ENCODE peak calls at places on chromosomes 5 and 9, in six cellular contexts. One of them, this sample, is unnamed.
A peak's percentile ranks its signal among the peaks of the same experiment; 100 is the strongest.

GRCh38 chr5:158119852-158120708 is 261.1 kb upstream of the CLINT1 start:
- DNase-seq in CD8-positive, alpha-beta memory T cell: no peak
- DNase-seq in adipocyte: peak; percentile 57
- DNase-seq in CD4-positive, CD25-positive, alpha-beta regulatory T cell: no peak
- DNase-seq in tibial nerve: no peak
- DNase-seq in esophagus muscularis mucosa: no peak
- DNase-seq in this sample: no peak

GRCh38 chr9:129173296-129174101 is 4.6 kb downstream of the IER5L start:
- DNase-seq in CD4-positive, CD25-positive, alpha-beta regulatory T cell: no peak
- DNase-seq in tibial nerve: no peak
- DNase-seq in esophagus muscularis mucosa: no peak
- DNase-seq in adipocyte: peak; percentile 16
- DNase-seq in CD8-positive, alpha-beta memory T cell: no peak
- DNase-seq in this sample: no peak

GRCh38 chr9:35490155-35490909 is 421 bp downstream of the RUSC2 start:
- DNase-seq in tibial nerve: no peak
- DNase-seq in esophagus muscularis mucosa: peak; percentile 92
- DNase-seq in CD8-positive, alpha-beta memory T cell: no peak
- DNase-seq in CD4-positive, CD25-positive, alpha-beta regulatory T cell: no peak
- DNase-seq in adipocyte: no peak
- DNase-seq in this sample: no peak

GRCh38 chr5:139371482-139372435 is 11.3 kb downstream of the SLC23A1 start:
- DNase-seq in adipocyte: no peak
- DNase-seq in tibial nerve: no peak
- DNase-seq in CD4-positive, CD25-positive, alpha-beta regulatory T cell: no peak
- DNase-seq in esophagus muscularis mucosa: no peak
- DNase-seq in CD8-positive, alpha-beta memory T cell: no peak
- DNase-seq in this sample: no peak

GRCh38 chr5:138975098-138975847 is 100.1 kb upstream of the LRRTM2 start:
- DNase-seq in CD8-positive, alpha-beta memory T cell: no peak
- DNase-seq in tibial nerve: peak; percentile 50
- DNase-seq in adipocyte: peak; percentile 6
- DNase-seq in esophagus muscularis mucosa: no peak
- DNase-seq in CD4-positive, CD25-positive, alpha-beta regulatory T cell: no peak
- DNase-seq in this sample: no peak

GRCh38 chr9:131276107-131276888 is at the start of gene FAM78A:
- DNase-seq in tibial nerve: no peak
- DNase-seq in esophagus muscularis mucosa: no peak
- DNase-seq in CD8-positive, alpha-beta memory T cell: peak; percentile 68
- DNase-seq in CD4-positive, CD25-positive, alpha-beta regulatory T cell: peak; percentile 74
- DNase-seq in adipocyte: no peak
- DNase-seq in this sample: no peak

GRCh38 chr9:132008184-132008781 is 71.4 kb downstream of the MED27 start:
- DNase-seq in CD4-positive, CD25-positive, alpha-beta regulatory T cell: no peak
- DNase-seq in adipocyte: peak; percentile 56
- DNase-seq in esophagus muscularis mucosa: no peak
- DNase-seq in tibial nerve: no peak
- DNase-seq in CD8-positive, alpha-beta memory T cell: no peak
- DNase-seq in this sample: no peak

GRCh38 chr9:136016882-136017812 is 56.0 kb upstream of the UBAC1 start:
- DNase-seq in tibial nerve: no peak
- DNase-seq in CD8-positive, alpha-beta memory T cell: no peak
- DNase-seq in esophagus muscularis mucosa: no peak
- DNase-seq in adipocyte: no peak
- DNase-seq in CD4-positive, CD25-positive, alpha-beta regulatory T cell: no peak
- DNase-seq in this sample: no peak

GRCh38 chr5:177489119-177489716 is 8.2 kb downstream of the PDLIM7 start:
- DNase-seq in CD8-positive, alpha-beta memory T cell: no peak
- DNase-seq in adipocyte: no peak
- DNase-seq in esophagus muscularis mucosa: no peak
- DNase-seq in tibial nerve: no peak
- DNase-seq in CD4-positive, CD25-positive, alpha-beta regulatory T cell: no peak
- DNase-seq in this sample: no peak

DNA sequence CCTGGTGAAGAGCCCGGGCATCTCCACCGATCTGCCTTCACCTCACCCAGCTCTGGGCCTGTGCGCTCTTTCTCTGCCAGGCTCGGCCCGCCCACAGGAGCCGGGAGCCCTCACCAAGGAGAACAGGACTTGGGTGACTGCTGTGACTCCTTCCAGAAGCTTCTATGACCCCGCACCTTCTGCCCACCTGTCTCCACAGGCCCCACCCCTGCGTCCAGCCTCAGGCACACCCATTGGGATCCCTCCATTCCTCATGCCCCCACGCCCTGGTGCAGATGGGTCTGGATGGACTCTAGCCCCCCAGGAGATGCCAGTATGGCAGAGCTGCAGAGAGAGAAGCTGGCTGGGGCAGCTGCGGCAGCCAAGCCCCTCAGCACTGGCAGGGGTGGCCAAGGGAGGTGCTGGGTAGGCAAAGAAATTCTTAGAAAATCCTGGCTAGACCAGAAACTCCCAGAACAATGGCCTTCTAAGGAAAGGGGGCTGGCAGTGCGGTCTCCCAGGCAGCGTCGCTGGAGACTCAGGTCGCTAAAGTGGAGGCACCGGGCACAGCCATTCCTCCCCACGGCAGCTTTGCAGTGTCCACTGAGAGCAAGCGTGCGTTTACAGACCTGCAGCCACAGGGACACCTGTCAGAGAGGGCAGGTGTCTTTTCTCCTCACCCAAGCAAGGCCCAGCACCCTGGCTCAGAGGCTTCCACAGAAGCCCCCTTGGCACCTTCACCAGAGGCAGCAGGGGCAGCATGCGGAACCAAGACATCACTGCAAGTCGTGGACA is 17.3 kb downstream of the LPCAT1 start:
- DNase-seq in adipocyte: no peak
- DNase-seq in CD4-positive, CD25-positive, alpha-beta regulatory T cell: no peak
- DNase-seq in esophagus muscularis mucosa: no peak
- DNase-seq in CD8-positive, alpha-beta memory T cell: peak; percentile 38
- DNase-seq in tibial nerve: no peak
- DNase-seq in this sample: no peak
- H3K4me3 ChIP-seq in adipocyte: no peak overlapping the region
- H3K4me3 ChIP-seq in CD4-positive, CD25-positive, alpha-beta regulatory T cell: no peak overlapping the region
- H3K4me3 ChIP-seq in esophagus muscularis mucosa: no peak overlapping the region
- H3K4me3 ChIP-seq in CD8-positive, alpha-beta memory T cell: no peak overlapping the region
- H3K4me3 ChIP-seq in tibial nerve: no peak overlapping the region
- H3K4me3 ChIP-seq in this sample: no peak overlapping the region

DNA sequence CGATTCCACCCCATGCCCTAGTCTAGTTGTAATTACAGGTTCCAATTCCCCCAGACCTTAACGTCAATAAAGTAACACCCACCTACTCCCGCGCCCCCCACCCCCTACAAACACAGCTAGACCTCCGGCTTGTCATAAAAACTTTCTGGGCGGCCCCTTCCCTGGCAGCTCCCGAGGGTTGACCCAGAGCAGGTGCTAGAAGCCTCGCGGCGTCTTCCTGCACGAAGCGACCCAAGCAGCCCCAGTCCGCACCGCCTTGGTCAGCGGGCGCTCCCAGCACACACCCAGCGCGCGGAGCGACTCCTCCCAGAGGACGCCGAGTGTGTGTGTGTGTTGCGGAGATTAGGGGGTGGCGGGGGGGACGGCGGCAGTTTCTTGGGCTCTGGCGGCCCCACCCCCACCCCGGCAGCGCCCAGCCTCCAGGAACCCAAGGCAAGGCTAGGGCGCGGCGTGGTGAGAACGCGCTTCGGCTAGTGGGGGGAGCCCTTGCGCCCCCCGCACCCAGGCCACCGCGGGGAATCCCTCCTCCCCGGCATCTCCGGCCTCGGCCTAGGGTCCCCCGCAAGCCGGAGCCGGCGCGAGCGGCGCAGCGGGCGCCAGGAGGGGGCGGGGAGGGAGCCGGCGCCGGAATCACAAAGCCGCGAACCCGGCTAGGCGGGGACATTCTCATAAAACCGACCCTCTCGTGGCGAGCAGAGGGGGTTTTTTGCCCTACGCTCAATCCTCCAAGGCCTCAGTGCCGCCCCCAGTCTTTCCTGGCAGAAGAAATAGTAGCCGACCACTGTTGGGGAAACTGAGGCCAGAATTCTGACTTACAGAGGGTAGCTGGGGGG is 2.2 kb downstream of the PCDH1 start:
- DNase-seq in CD4-positive, CD25-positive, alpha-beta regulatory T cell: no peak
- DNase-seq in CD8-positive, alpha-beta memory T cell: peak; percentile 26
- DNase-seq in adipocyte: peak; percentile 19
- DNase-seq in esophagus muscularis mucosa: no peak
- DNase-seq in tibial nerve: no peak
- DNase-seq in this sample: peak; percentile 79
- H3K4me3 ChIP-seq in CD4-positive, CD25-positive, alpha-beta regulatory T cell: no peak overlapping the region
- H3K4me3 ChIP-seq in CD8-positive, alpha-beta memory T cell: peak overlapping the region; percentile 28
- H3K4me3 ChIP-seq in adipocyte: peak overlapping the region; percentile 57
- H3K4me3 ChIP-seq in esophagus muscularis mucosa: peak overlapping the region; percentile 73
- H3K4me3 ChIP-seq in tibial nerve: peak overlapping the region; percentile 70
- H3K4me3 ChIP-seq in this sample: peak overlapping the region; percentile 64

GRCh38 chr5:72597456-72597948 is 90.3 kb upstream of the ZNF366 start:
- DNase-seq in adipocyte: peak; percentile 90
- DNase-seq in CD4-positive, CD25-positive, alpha-beta regulatory T cell: no peak
- DNase-seq in esophagus muscularis mucosa: peak; percentile 70
- DNase-seq in CD8-positive, alpha-beta memory T cell: no peak
- DNase-seq in tibial nerve: no peak
- DNase-seq in this sample: no peak
- H3K4me3 ChIP-seq in adipocyte: peak overlapping the region; percentile 27
- H3K4me3 ChIP-seq in CD4-positive, CD25-positive, alpha-beta regulatory T cell: no peak overlapping the region
- H3K4me3 ChIP-seq in esophagus muscularis mucosa: no peak overlapping the region
- H3K4me3 ChIP-seq in CD8-positive, alpha-beta memory T cell: no peak overlapping the region
- H3K4me3 ChIP-seq in tibial nerve: no peak overlapping the region
- H3K4me3 ChIP-seq in this sample: no peak overlapping the region

GRCh38 chr9:79707589-79707988 is 135.8 kb downstream of the TLE4 start:
- DNase-seq in CD4-positive, CD25-positive, alpha-beta regulatory T cell: no peak
- DNase-seq in CD8-positive, alpha-beta memory T cell: no peak
- DNase-seq in tibial nerve: no peak
- DNase-seq in esophagus muscularis mucosa: no peak
- DNase-seq in adipocyte: no peak
- DNase-seq in this sample: no peak
- H3K4me3 ChIP-seq in CD4-positive, CD25-positive, alpha-beta regulatory T cell: no peak overlapping the region
- H3K4me3 ChIP-seq in CD8-positive, alpha-beta memory T cell: no peak overlapping the region
- H3K4me3 ChIP-seq in tibial nerve: no peak overlapping the region
- H3K4me3 ChIP-seq in esophagus muscularis mucosa: no peak overlapping the region
- H3K4me3 ChIP-seq in adipocyte: no peak overlapping the region
- H3K4me3 ChIP-seq in this sample: no peak overlapping the region

GRCh38 chr5:112348915-112349314 is 70.2 kb downstream of the EPB41L4A start:
- DNase-seq in CD8-positive, alpha-beta memory T cell: no peak
- DNase-seq in CD4-positive, CD25-positive, alpha-beta regulatory T cell: no peak
- DNase-seq in esophagus muscularis mucosa: no peak
- DNase-seq in tibial nerve: no peak
- DNase-seq in adipocyte: no peak
- DNase-seq in this sample: no peak

GRCh38 chr5:112348387-112348786 is 70.7 kb downstream of the EPB41L4A start:
- DNase-seq in adipocyte: no peak
- DNase-seq in tibial nerve: no peak
- DNase-seq in CD4-positive, CD25-positive, alpha-beta regulatory T cell: no peak
- DNase-seq in esophagus muscularis mucosa: no peak
- DNase-seq in CD8-positive, alpha-beta memory T cell: no peak
- DNase-seq in this sample: no peak

GRCh38 chr5:112350626-112351025 is 68.5 kb downstream of the EPB41L4A start:
- DNase-seq in CD8-positive, alpha-beta memory T cell: no peak
- DNase-seq in tibial nerve: no peak
- DNase-seq in CD4-positive, CD25-positive, alpha-beta regulatory T cell: no peak
- DNase-seq in adipocyte: no peak
- DNase-seq in esophagus muscularis mucosa: no peak
- DNase-seq in this sample: no peak

GRCh38 chr5:112353678-112354077 is 65.4 kb downstream of the EPB41L4A start:
- DNase-seq in CD8-positive, alpha-beta memory T cell: no peak
- DNase-seq in adipocyte: no peak
- DNase-seq in CD4-positive, CD25-positive, alpha-beta regulatory T cell: no peak
- DNase-seq in tibial nerve: no peak
- DNase-seq in esophagus muscularis mucosa: no peak
- DNase-seq in this sample: no peak

GRCh38 chr5:112351225-112351624 is 67.9 kb downstream of the EPB41L4A start:
- DNase-seq in CD4-positive, CD25-positive, alpha-beta regulatory T cell: no peak
- DNase-seq in esophagus muscularis mucosa: no peak
- DNase-seq in CD8-positive, alpha-beta memory T cell: no peak
- DNase-seq in tibial nerve: no peak
- DNase-seq in adipocyte: no peak
- DNase-seq in this sample: no peak
- H3K4me3 ChIP-seq in CD4-positive, CD25-positive, alpha-beta regulatory T cell: no peak overlapping the region
- H3K4me3 ChIP-seq in esophagus muscularis mucosa: no peak overlapping the region
- H3K4me3 ChIP-seq in CD8-positive, alpha-beta memory T cell: no peak overlapping the region
- H3K4me3 ChIP-seq in tibial nerve: no peak overlapping the region
- H3K4me3 ChIP-seq in adipocyte: no peak overlapping the region
- H3K4me3 ChIP-seq in this sample: no peak overlapping the region

DNA sequence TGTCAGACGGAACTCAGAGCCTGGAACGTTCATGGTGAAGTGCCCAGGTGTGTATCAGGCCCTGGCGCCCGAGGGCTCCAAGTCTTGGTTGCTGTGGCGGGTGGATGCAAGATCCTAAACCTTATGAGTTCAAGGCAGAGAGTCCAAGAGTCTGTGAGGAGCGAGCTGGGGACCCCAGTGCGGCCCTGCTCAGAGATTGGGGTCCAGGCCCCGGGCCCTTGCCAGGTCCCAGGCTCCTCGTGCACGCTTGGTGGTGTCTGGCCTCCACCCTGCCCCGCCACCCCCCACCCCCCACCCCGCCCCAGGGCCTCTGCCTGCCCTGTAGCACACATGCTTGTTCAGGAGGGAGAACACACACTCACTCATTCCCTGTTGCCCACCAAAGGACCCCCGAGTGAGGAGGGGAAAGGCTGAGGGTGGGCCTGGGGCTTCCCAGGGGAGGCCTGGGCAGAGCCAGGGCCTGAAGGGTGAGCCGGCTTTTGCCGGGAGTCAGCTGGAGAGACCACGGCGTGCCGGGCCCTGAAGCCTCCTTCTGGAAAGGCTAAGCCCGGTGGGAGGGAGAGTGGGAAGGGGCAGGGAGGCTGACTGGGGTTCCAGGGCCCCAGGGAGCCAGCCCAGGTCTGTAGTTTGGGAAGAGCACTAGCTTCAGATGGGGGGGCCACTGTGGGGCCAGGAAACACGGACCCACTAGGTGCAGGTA is 37.1 kb downstream of the FAM163B start:
- DNase-seq in esophagus muscularis mucosa: no peak
- DNase-seq in tibial nerve: no peak
- DNase-seq in CD4-positive, CD25-positive, alpha-beta regulatory T cell: no peak
- DNase-seq in adipocyte: no peak
- DNase-seq in CD8-positive, alpha-beta memory T cell: no peak
- DNase-seq in this sample: no peak
- H3K4me3 ChIP-seq in esophagus muscularis mucosa: no peak overlapping the region
- H3K4me3 ChIP-seq in tibial nerve: no peak overlapping the region
- H3K4me3 ChIP-seq in CD4-positive, CD25-positive, alpha-beta regulatory T cell: no peak overlapping the region
- H3K4me3 ChIP-seq in adipocyte: no peak overlapping the region
- H3K4me3 ChIP-seq in CD8-positive, alpha-beta memory T cell: no peak overlapping the region
- H3K4me3 ChIP-seq in this sample: no peak overlapping the region

DNA sequence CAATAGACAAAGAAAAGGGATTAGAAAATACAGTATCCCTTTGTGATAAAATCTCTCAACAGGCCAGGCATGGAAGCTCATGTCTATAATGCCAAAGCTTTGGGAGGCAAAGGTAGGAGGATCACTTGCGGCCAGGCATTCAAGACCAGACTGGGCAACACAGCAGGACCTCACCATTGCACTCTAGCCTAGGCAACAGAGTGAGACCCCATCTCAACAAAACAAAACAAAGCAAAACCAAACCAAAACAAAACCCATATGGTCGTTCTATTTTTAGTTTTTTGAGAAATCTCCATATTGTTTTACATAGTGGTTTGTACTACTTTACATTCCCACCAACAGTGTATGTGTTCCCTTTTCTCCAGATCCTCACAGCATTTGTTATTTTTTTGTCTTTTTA is 193.0 kb downstream of the KIAA0825 start:
- DNase-seq in esophagus muscularis mucosa: no peak
- DNase-seq in CD4-positive, CD25-positive, alpha-beta regulatory T cell: no peak
- DNase-seq in tibial nerve: no peak
- DNase-seq in adipocyte: no peak
- DNase-seq in CD8-positive, alpha-beta memory T cell: no peak
- DNase-seq in this sample: no peak
- H3K4me3 ChIP-seq in esophagus muscularis mucosa: no peak overlapping the region
- H3K4me3 ChIP-seq in CD4-positive, CD25-positive, alpha-beta regulatory T cell: no peak overlapping the region
- H3K4me3 ChIP-seq in tibial nerve: no peak overlapping the region
- H3K4me3 ChIP-seq in adipocyte: no peak overlapping the region
- H3K4me3 ChIP-seq in CD8-positive, alpha-beta memory T cell: no peak overlapping the region
- H3K4me3 ChIP-seq in this sample: no peak overlapping the region

GRCh38 chr5:141514330-141515111 is 25.6 kb downstream of the PCDHGC5 start:
- DNase-seq in adipocyte: peak; percentile 55
- DNase-seq in CD8-positive, alpha-beta memory T cell: no peak
- DNase-seq in CD4-positive, CD25-positive, alpha-beta regulatory T cell: no peak
- DNase-seq in esophagus muscularis mucosa: no peak
- DNase-seq in tibial nerve: peak; percentile 18
- DNase-seq in this sample: no peak
- H3K4me3 ChIP-seq in adipocyte: peak overlapping the region; percentile 81
- H3K4me3 ChIP-seq in CD8-positive, alpha-beta memory T cell: no peak overlapping the region
- H3K4me3 ChIP-seq in CD4-positive, CD25-positive, alpha-beta regulatory T cell: no peak overlapping the region
- H3K4me3 ChIP-seq in esophagus muscularis mucosa: peak overlapping the region; percentile 71
- H3K4me3 ChIP-seq in tibial nerve: no peak overlapping the region
- H3K4me3 ChIP-seq in this sample: peak overlapping the region; percentile 62

This sample was measured in vagina.